ENCODE peak calls at places on chromosomes 5 and 9, in ten cellular contexts. L is Calu3, I is NCI-H1930, K is neuronal stem cell, U is mucosa of descending colon, V is mesenchymal stem cell, A is retina, Z is HT1080, O is globus pallidus, D is islet precursor cell. H is an unnamed sample.

GRCh38 chr9:134167530-134167931 is 3.2 kb upstream of the RNU6ATAC start:
- DNase-seq in K (no peak), V (peak), U (no peak), D (no peak), I (no peak), A (no peak), L (no peak), Z (no peak), O (no peak), H (no peak)

GRCh38 chr9:86720893-86721698 is 226.2 kb downstream of the GAS1 start:
- DNase-seq in O (no peak), D (peak), L (peak), V (no peak), A (no peak), K (no peak), U (no peak), Z (peak), I (no peak), H (no peak)

GRCh38 chr5:15995206-15996052 is 184.2 kb downstream of the MARCHF11 start:
- DNase-seq in V (peak), I (peak), K (peak), Z (peak), U (no peak), O (peak), L (no peak), A (peak), D (no peak), H (no peak)

GRCh38 chr5:43190755-43191603 is 1.0 kb upstream of the NIM1K start:
- DNase-seq in O (peak), D (no peak), L (no peak), A (peak), V (peak), U (no peak), Z (peak), K (peak), I (no peak), H (no peak)

GRCh38 chr9:134617836-134618162 is 23.8 kb upstream of the COL5A1 start:
- DNase-seq in U (no peak), V (no peak), A (no peak), L (no peak), Z (no peak), K (no peak), O (no peak), I (no peak), D (peak), H (no peak)

GRCh38 chr5:88183255-88183654 is 85.4 kb downstream of the TMEM161B start:
- DNase-seq in L (no peak), Z (no peak), V (no peak), O (no peak), D (no peak), I (no peak), A (no peak), K (no peak), U (no peak), H (no peak)

GRCh38 chr9:121556580-121556979 is 56.9 kb upstream of the GGTA1 start:
- DNase-seq in V (peak), U (no peak), L (peak), O (no peak), Z (peak), A (no peak), D (no peak), I (no peak), K (no peak), H (no peak)

GRCh38 chr9:101477736-101478135 is 42.2 kb upstream of the ALDOB start:
- DNase-seq in V (no peak), O (no peak), U (no peak), Z (no peak), D (no peak), K (no peak), I (no peak), A (no peak), L (no peak), H (no peak)

GRCh38 chr5:88377240-88377639 is 108.6 kb upstream of the TMEM161B start:
- DNase-seq in O (no peak), U (no peak), V (no peak), A (no peak), Z (no peak), K (no peak), D (no peak), L (no peak), I (no peak), H (no peak)

GRCh38 chr9:107624216-107624948 is 134.8 kb upstream of the KLF4 start:
- DNase-seq in Z (peak), I (no peak), A (no peak), O (no peak), K (no peak), V (peak), U (peak), L (no peak), D (no peak), H (no peak)

GRCh38 chr5:106127341-106127781 is 1543.4 kb downstream of the EFNA5 start:
- DNase-seq in D (peak), I (no peak), O (no peak), L (peak), Z (no peak), U (no peak), K (no peak), V (no peak), A (no peak), H (no peak)

GRCh38 chr9:123206064-123206463 is 62.3 kb downstream of the STRBP start:
- DNase-seq in O (no peak), I (no peak), L (no peak), K (no peak), V (no peak), U (no peak), Z (no peak), A (no peak), D (no peak), H (no peak)

GRCh38 chr5:153551537-153552079 is 61.1 kb downstream of the GRIA1 start:
- DNase-seq in K (no peak), V (peak), I (no peak), Z (peak), U (no peak), D (peak), O (peak), A (no peak), L (peak), H (no peak)

GRCh38 chr5:171420429-171421231 is 1.2 kb downstream of the FGF18 start:
- DNase-seq in D (peak), K (no peak), O (peak), U (peak), A (peak), Z (no peak), L (peak), V (peak), I (no peak), H (no peak)

GRCh38 chr9:37776328-37776727 is 8.5 kb downstream of the EXOSC3 start:
- DNase-seq in O (no peak), A (no peak), I (no peak), V (peak), Z (peak), D (no peak), K (no peak), L (no peak), U (no peak), H (no peak)

GRCh38 chr9:127714916-127715442 is 484 bp downstream of the PTRH1 start:
- DNase-seq in V (peak), O (no peak), K (no peak), I (no peak), D (no peak), L (peak), A (no peak), Z (no peak), U (peak), H (no peak)

GRCh38 chr5:96924016-96924443 is 11.8 kb upstream of the LNPEP start:
- DNase-seq in Z (no peak), V (no peak), O (no peak), K (no peak), D (no peak), I (no peak), U (no peak), L (no peak), A (no peak), H (no peak)

GRCh38 chr5:173790836-173791546 is 97.2 kb upstream of the CPEB4 start:
- DNase-seq in L (no peak), D (no peak), A (no peak), O (no peak), I (no peak), V (no peak), U (no peak), K (no peak), Z (no peak), H (no peak)

GRCh38 chr5:148831590-148832565 is 5.5 kb downstream of the ADRB2 start:
- DNase-seq in D (no peak), V (no peak), I (no peak), O (peak), A (no peak), L (no peak), K (no peak), U (no peak), Z (no peak), H (no peak)

GRCh38 chr5:40074801-40075200 is 604.9 kb upstream of the PTGER4 start:
- DNase-seq in O (no peak), Z (no peak), I (no peak), K (no peak), U (no peak), D (no peak), A (no peak), L (no peak), V (no peak), H (no peak)

GRCh38 chr5:133996683-133997252 is 8.0 kb downstream of the VDAC1 start:
- DNase-seq in V (no peak), O (no peak), Z (no peak), A (peak), I (no peak), D (no peak), L (no peak), K (no peak), U (no peak), H (no peak)

GRCh38 chr5:118723021-118723338 is 265.4 kb downstream of the DTWD2 start:
- DNase-seq in O (no peak), U (no peak), L (no peak), V (no peak), Z (no peak), D (no peak), I (no peak), K (no peak), A (no peak), H (no peak)

GRCh38 chr5:13625616-13626198 is 318.8 kb downstream of the DNAH5 start:
- DNase-seq in L (no peak), A (no peak), U (no peak), D (peak), K (no peak), O (no peak), I (no peak), Z (no peak), V (no peak), H (no peak)

H was measured in CD8-positive, alpha-beta memory T cell.